ENCODE peak calls at places on chromosomes 4 and X, in six cellular contexts. E, U, K, N, O and I are unnamed samples.

GRCh38 chr4:8587469-8588195 is 4.9 kb upstream of the CPZ start:
- DNase-seq in U (no peak), N (no peak), O (no peak), E (no peak), K (no peak), I (no peak)

GRCh38 chrX:21993265-21993664 is 38.9 kb upstream of the PHEX start:
- DNase-seq in K (peak), U (no peak), N (peak), E (no peak), O (no peak), I (no peak)

GRCh38 chr4:184843984-184844554 is 18.3 kb upstream of the ACSL1 start:
- DNase-seq in O (no peak), K (no peak), N (no peak), E (no peak), U (no peak), I (no peak)

GRCh38 chr4:172985552-172985951 is 183.1 kb upstream of the GALNT7 start:
- DNase-seq in E (no peak), O (no peak), U (peak), N (no peak), K (no peak), I (no peak)

GRCh38 chr4:153232768-153233167 is 28.5 kb downstream of the TRIM2 start:
- DNase-seq in U (peak), K (no peak), N (peak), O (peak), E (no peak), I (no peak)

GRCh38 chr4:106358899-106359298 is 9.7 kb downstream of the GIMD1 start:
- DNase-seq in O (no peak), K (no peak), N (no peak), E (no peak), U (peak), I (no peak)

GRCh38 chr4:24403263-24403662 is 181.1 kb downstream of the DHX15 start:
- DNase-seq in U (no peak), E (no peak), O (no peak), K (no peak), N (no peak), I (no peak)

GRCh38 chrX:37578045-37578444 is 6.6 kb downstream of the LANCL3 start:
- DNase-seq in O (no peak), K (no peak), E (no peak), U (peak), N (no peak), I (no peak)

GRCh38 chr4:147760695-147761094 is 28.8 kb downstream of the ARHGAP10 start:
- DNase-seq in U (no peak), O (no peak), K (no peak), E (no peak), N (no peak), I (no peak)

GRCh38 chrX:137945470-137945869 is 379.5 kb downstream of the ZIC3 start:
- DNase-seq in U (no peak), N (no peak), K (no peak), E (no peak), O (no peak), I (no peak)

GRCh38 chrX:77622233-77622632 is 163.8 kb downstream of the ATRX start:
- DNase-seq in O (no peak), K (no peak), E (no peak), U (no peak), N (no peak), I (no peak)

GRCh38 chrX:118577041-118577440 is 81.4 kb downstream of the DOCK11 start:
- DNase-seq in E (no peak), N (peak), K (no peak), U (no peak), O (no peak), I (no peak)

GRCh38 chr4:1470816-1471442 is 64.7 kb upstream of the NKX1-1 start:
- DNase-seq in U (no peak), K (no peak), O (no peak), E (no peak), N (no peak), I (no peak)

GRCh38 chr4:41542526-41543270 is 4.7 kb downstream of the LIMCH1 start:
- DNase-seq in E (no peak), K (no peak), O (no peak), N (no peak), U (no peak), I (no peak)

GRCh38 chrX:153598541-153599191 is at the start of gene CCNQ:
- DNase-seq in O (peak), N (no peak), K (peak), U (peak), E (peak), I (peak)

GRCh38 chr4:2366252-2367192 is 51.9 kb downstream of the ZFYVE28 start:
- DNase-seq in N (peak), K (peak), O (no peak), U (no peak), E (no peak), I (no peak)

GRCh38 chr4:187363453-187363852 is 632.1 kb upstream of the ZFP42 start:
- DNase-seq in N (no peak), O (no peak), K (no peak), E (no peak), U (no peak), I (no peak)

GRCh38 chr4:152220201-152220666 is 315.7 kb downstream of the FBXW7 start:
- DNase-seq in U (peak), N (no peak), O (no peak), K (no peak), E (no peak), I (peak)